ENCODE peak calls at places on chromosomes 12 and 14, in six cellular contexts. E is upper lobe of right lung, S is nephron progenitor cell, I is upper lobe of left lung, B is lung, C is cardiac fibroblast. T is an unnamed sample.

GRCh38 chr14:74018029-74018703 is 922 bp downstream of the ENTPD5 start:
- DNase-seq in E (no peak), S (no peak), I (no peak), B (no peak), C (peak; percentile 68), T (no peak)

GRCh38 chr12:108312073-108312884 is 26.8 kb downstream of the CMKLR1 start:
- DNase-seq in E (no peak), S (no peak), I (no peak), B (no peak), C (no peak), T (no peak)

GRCh38 chr12:8890313-8891084 is 23.8 kb upstream of the PHC1 start:
- DNase-seq in E (no peak), S (peak; percentile 74), I (no peak), B (peak; percentile 47), C (peak; percentile 61), T (peak; percentile 49)

GRCh38 chr12:116698131-116698495 is 39.8 kb downstream of the SPRING1 start:
- DNase-seq in E (no peak), S (no peak), I (no peak), B (no peak), C (no peak), T (no peak)

GRCh38 chr12:21615441-21615840 is 10.8 kb upstream of the GYS2 start:
- DNase-seq in E (no peak), S (no peak), I (no peak), B (no peak), C (peak; percentile 61), T (no peak)

GRCh38 chr14:55303646-55304277 is 32.5 kb downstream of the FBXO34 start:
- DNase-seq in E (no peak), S (no peak), I (no peak), B (no peak), C (no peak), T (no peak)

GRCh38 chr12:106924458-106924857 is 31.2 kb upstream of the TMEM263 start:
- DNase-seq in E (no peak), S (no peak), I (no peak), B (no peak), C (peak; percentile 18), T (no peak)

GRCh38 chr14:49303952-49304516 is 282.1 kb downstream of the RPS29 start:
- DNase-seq in E (no peak), S (peak; percentile 73), I (no peak), B (no peak), C (peak; percentile 56), T (no peak)

GRCh38 chr14:103280278-103280917 is 53.6 kb upstream of the EIF5 start:
- DNase-seq in E (no peak), S (no peak), I (no peak), B (no peak), C (peak; percentile 31), T (no peak)

GRCh38 chr12:693937-694533 is 30.8 kb upstream of the NINJ2 start:
- DNase-seq in E (no peak), S (no peak), I (no peak), B (no peak), C (no peak), T (no peak)

GRCh38 chr14:82855912-82856381 is 1322.3 kb upstream of the SEL1L start:
- DNase-seq in E (no peak), S (no peak), I (no peak), B (no peak), C (peak; percentile 3), T (no peak)

GRCh38 chr12:53004582-53004981 is 1.7 kb upstream of the EIF4B start:
- DNase-seq in E (no peak), S (no peak), I (no peak), B (no peak), C (peak; percentile 41), T (no peak)

GRCh38 chr14:74518221-74518620 is 24.7 kb downstream of the ISCA2 start:
- DNase-seq in E (peak; percentile 34), S (no peak), I (no peak), B (no peak), C (no peak), T (no peak)

GRCh38 chr12:114319422-114319821 is 86.5 kb downstream of the TBX5 start:
- DNase-seq in E (no peak), S (no peak), I (no peak), B (peak; percentile 33), C (no peak), T (no peak)

GRCh38 chr14:89899917-89900680 is 54.4 kb downstream of the EFCAB11 start:
- DNase-seq in E (no peak), S (no peak), I (no peak), B (no peak), C (peak; percentile 51), T (no peak)

GRCh38 chr12:38056701-38057689 is 259.6 kb upstream of the ALG10B start:
- DNase-seq in E (no peak), S (no peak), I (peak; percentile 3), B (no peak), C (no peak), T (no peak)

GRCh38 chr12:38053113-38053512 is 263.5 kb upstream of the ALG10B start:
- DNase-seq in E (no peak), S (no peak), I (peak; percentile 62), B (no peak), C (no peak), T (no peak)

GRCh38 chr12:38053655-38054464 is 262.7 kb upstream of the ALG10B start:
- DNase-seq in E (peak; percentile 80), S (no peak), I (peak; percentile 13), B (peak; percentile 59), C (no peak), T (peak; percentile 22)
- TF ChIP-seq CTCF in E (peak; percentile 36), S (no peak), I (no peak), B (no peak), C (no peak), T (peak; percentile 25)

DNA sequence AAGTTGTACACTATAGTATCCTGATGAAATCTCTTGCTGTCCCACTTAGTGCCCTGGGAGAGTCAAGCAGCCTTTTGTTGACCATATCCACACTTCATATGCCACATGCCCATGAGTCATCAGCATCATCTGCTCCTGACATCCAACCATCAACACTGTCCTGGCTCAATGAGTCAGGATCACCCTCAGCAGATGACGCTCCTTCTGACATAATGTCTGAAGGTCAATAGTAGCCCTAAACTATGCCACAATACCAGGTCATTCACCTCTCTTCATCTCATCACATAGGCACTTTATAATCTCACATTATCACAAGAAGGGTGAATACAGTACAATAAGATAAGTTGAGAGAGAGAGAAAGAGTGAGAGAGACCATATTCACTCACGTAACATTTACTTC is 369.0 kb upstream of the FAR2 start:
- DNase-seq in E (no peak), S (no peak), I (no peak), B (no peak), C (peak; percentile 87), T (peak; percentile 9)
- TF ChIP-seq CTCF in E (no peak), S (no peak), I (no peak), B (no peak), C (no peak), T (no peak)

GRCh38 chr14:68297871-68298468 is 478.4 kb downstream of the RAD51B start:
- DNase-seq in E (no peak), S (no peak), I (no peak), B (no peak), C (peak; percentile 55), T (no peak)
- TF ChIP-seq CTCF in E (peak; percentile 29), S (no peak), I (no peak), B (no peak), C (peak; percentile 24), T (no peak)

GRCh38 chr12:94875525-94875924 is 128.0 kb downstream of the NDUFA12 start:
- DNase-seq in E (no peak), S (no peak), I (no peak), B (no peak), C (peak; percentile 24), T (no peak)
- TF ChIP-seq CTCF in E (peak; percentile 29), S (peak; percentile 49), I (no peak), B (no peak), C (no peak), T (no peak)